ENCODE peak calls at places on chromosomes 6 and 20, in four cellular contexts. X, E, B and N are unnamed samples.

GRCh38 chr6:170106906-170107525 is 183.9 kb downstream of the DLL1 start:
- DNase-seq in B (no peak), X (no peak), E (no peak), N (no peak)

GRCh38 chr6:22756365-22756764 is 187.0 kb downstream of the HDGFL1 start:
- DNase-seq in X (no peak), B (no peak), E (no peak), N (no peak)

GRCh38 chr6:907928-908327 is 215.0 kb upstream of the EXOC2 start:
- DNase-seq in B (no peak), E (no peak), X (no peak), N (no peak)

GRCh38 chr20:44166008-44166407 is 21.0 kb downstream of the JPH2 start:
- DNase-seq in E (no peak), X (no peak), B (no peak), N (no peak)

GRCh38 chr6:121439456-121440250 is 4.2 kb downstream of the GJA1 start:
- DNase-seq in X (no peak), B (no peak), E (no peak), N (no peak)

GRCh38 chr6:122365775-122366403 is 33.6 kb upstream of the HSF2 start:
- DNase-seq in B (no peak), E (no peak), X (no peak), N (no peak)

GRCh38 chr6:75368151-75368779 is 83.7 kb upstream of the TMEM30A start:
- DNase-seq in X (no peak), B (no peak), E (no peak), N (peak)

GRCh38 chr20:19995220-19995863 is 21.8 kb upstream of the NAA20 start:
- DNase-seq in B (no peak), E (no peak), X (no peak), N (no peak)

GRCh38 chr6:111533087-111533784 is 50.2 kb upstream of the REV3L start:
- DNase-seq in E (no peak), B (no peak), X (no peak), N (no peak)

GRCh38 chr6:31898200-31899011 is 908 bp upstream of the EHMT2 start:
- DNase-seq in X (no peak), B (peak), E (no peak), N (no peak)

GRCh38 chr20:47272893-47273590 is 83.5 kb downstream of the ZMYND8 start:
- DNase-seq in E (no peak), B (no peak), X (peak), N (peak)

GRCh38 chr6:1416191-1416764 is 26.9 kb downstream of the FOXF2 start:
- DNase-seq in B (no peak), E (no peak), X (no peak), N (no peak)

GRCh38 chr20:35618372-35619131 is 2.9 kb downstream of the SPAG4 start:
- DNase-seq in B (peak), E (no peak), X (no peak), N (no peak)

GRCh38 chr6:111269401-111269970 is 182.2 kb downstream of the SLC16A10 start:
- DNase-seq in X (no peak), E (no peak), B (no peak), N (no peak)

GRCh38 chr6:53611342-53611741 is 54.2 kb downstream of the KLHL31 start:
- DNase-seq in E (no peak), B (no peak), X (no peak), N (no peak)

GRCh38 chr20:54221383-54221782 is 13.5 kb downstream of the PFDN4 start:
- DNase-seq in E (no peak), B (no peak), X (no peak), N (no peak)

GRCh38 chr20:24819331-24819965 is 129.6 kb upstream of the CST7 start:
- DNase-seq in X (no peak), B (no peak), E (no peak), N (no peak)

GRCh38 chr6:20876016-20876415 is 341.8 kb downstream of the CDKAL1 start:
- DNase-seq in B (no peak), E (peak), X (no peak), N (no peak)

GRCh38 chr6:110357696-110358535 is at the start of gene METTL24:
- DNase-seq in X (peak), E (no peak), B (peak), N (no peak)

GRCh38 chr6:26553739-26554668 is 15.8 kb downstream of the HMGN4 start:
- DNase-seq in E (peak), B (peak), X (peak), N (no peak)

GRCh38 chr6:107264357-107264831 is 149.1 kb upstream of the BEND3 start:
- DNase-seq in X (no peak), B (no peak), E (peak), N (no peak)

GRCh38 chr6:42928748-42929087 is 562 bp upstream of the CNPY3 start:
- DNase-seq in E (no peak), B (no peak), X (no peak), N (no peak)

GRCh38 chr20:47568837-47569410 is 67.2 kb downstream of the NCOA3 start:
- DNase-seq in X (no peak), E (no peak), B (no peak), N (no peak)

GRCh38 chr20:49245921-49246740 is 26.9 kb downstream of the DDX27 start:
- DNase-seq in B (no peak), X (no peak), E (peak), N (no peak)

GRCh38 chr6:109024784-109025183 is 69.9 kb downstream of the SESN1 start:
- DNase-seq in X (peak), B (no peak), E (no peak), N (no peak)

DNA sequence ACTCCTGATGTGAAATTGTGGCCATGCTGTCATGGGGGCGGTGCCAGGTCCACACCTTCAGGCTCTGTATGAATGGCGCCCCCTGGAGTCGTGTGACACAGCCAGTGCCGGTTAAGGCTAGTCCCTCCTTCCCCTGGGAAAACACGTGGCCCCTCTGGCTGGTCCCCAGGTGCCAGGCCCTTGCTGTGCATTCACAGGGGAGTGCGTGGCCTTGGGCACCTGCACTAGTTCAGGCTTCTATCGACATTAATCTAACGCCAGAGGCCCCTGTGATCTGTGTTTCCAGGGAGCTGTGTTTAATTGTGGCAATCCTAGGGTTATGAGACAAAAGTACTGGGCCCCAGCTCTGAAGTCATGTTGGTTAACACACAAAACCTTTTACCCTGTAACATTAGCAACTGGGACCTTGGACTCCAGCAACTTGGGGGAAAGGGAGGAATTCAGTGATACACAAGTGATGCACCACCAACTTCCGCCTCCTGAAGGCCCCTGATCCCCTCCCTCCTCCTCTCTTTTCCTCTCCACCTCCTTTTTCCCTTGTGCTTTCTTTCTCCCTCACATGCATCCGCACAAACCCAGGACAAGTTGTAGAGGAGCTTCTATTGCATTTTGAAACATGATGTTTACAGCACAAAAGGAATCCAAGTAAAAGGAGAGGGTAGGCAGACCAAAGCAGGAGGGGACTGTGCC is 74.0 kb downstream of the SSR1 start:
- DNase-seq in E (peak), X (peak), B (peak), N (no peak)
- TF ChIP-seq CTCF in E (peak), X (peak), B (peak), N (peak)

GRCh38 chr20:38114353-38114791 is 50.7 kb downstream of the TGM2 start:
- DNase-seq in E (no peak), X (no peak), B (no peak), N (no peak)

GRCh38 chr20:38116409-38117165 is 48.5 kb downstream of the TGM2 start:
- DNase-seq in B (no peak), E (no peak), X (no peak), N (no peak)

GRCh38 chr20:38113401-38114325 is 51.4 kb downstream of the TGM2 start:
- DNase-seq in E (no peak), B (no peak), X (no peak), N (no peak)

GRCh38 chr20:38115896-38116295 is 49.2 kb downstream of the TGM2 start:
- DNase-seq in B (no peak), E (no peak), X (no peak), N (no peak)

DNA sequence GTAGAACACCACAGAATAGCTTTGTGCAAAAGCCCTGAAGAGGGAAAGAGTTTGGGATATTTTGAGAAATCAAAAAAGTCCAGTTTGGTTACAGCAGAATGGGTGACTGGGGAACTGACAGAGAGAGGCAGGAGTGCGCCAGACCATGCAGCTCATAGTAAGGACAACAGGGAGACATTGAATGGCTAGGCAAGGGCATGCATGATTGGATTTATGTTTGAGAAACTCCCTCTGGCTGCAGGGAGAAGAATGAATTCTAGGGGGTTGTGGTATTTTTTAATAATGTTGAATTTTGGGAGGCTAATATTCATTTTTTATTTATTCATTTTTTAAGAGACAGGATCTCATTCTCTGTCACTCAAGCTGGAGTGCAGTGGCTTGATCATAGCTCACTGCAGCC is 49.9 kb downstream of the TGM2 start:
- DNase-seq in E (no peak), B (no peak), X (no peak), N (no peak)
- TF ChIP-seq CTCF in E (no peak), B (no peak), X (no peak), N (peak)

GRCh38 chr20:31684153-31685003 is 38.3 kb downstream of the BCL2L1 start:
- DNase-seq in B (no peak), E (no peak), X (no peak), N (no peak)

GRCh38 chr20:31689141-31689540 is 33.5 kb downstream of the BCL2L1 start:
- DNase-seq in B (no peak), E (no peak), X (no peak), N (no peak)

GRCh38 chr20:31685853-31686641 is 36.6 kb downstream of the BCL2L1 start:
- DNase-seq in E (no peak), X (no peak), B (no peak), N (no peak)

GRCh38 chr20:31690124-31690666 is 32.5 kb downstream of the BCL2L1 start:
- DNase-seq in X (no peak), B (no peak), E (no peak), N (no peak)

GRCh38 chr20:31687777-31688176 is 34.9 kb downstream of the BCL2L1 start:
- DNase-seq in X (no peak), B (no peak), E (no peak), N (no peak)
- TF ChIP-seq CTCF in X (no peak), B (no peak), E (no peak), N (no peak)

GRCh38 chr20:57437267-57437666 is 46.1 kb downstream of the RBM38 start:
- DNase-seq in X (no peak), B (no peak), E (no peak), N (no peak)

GRCh38 chr20:57435105-57435497 is 43.9 kb downstream of the RBM38 start:
- DNase-seq in X (no peak), E (no peak), B (no peak), N (no peak)

GRCh38 chr20:57434390-57434700 is 43.1 kb downstream of the RBM38 start:
- DNase-seq in E (no peak), X (no peak), B (no peak), N (no peak)

GRCh38 chr20:57436223-57436545 is 45.0 kb downstream of the RBM38 start:
- DNase-seq in X (no peak), E (no peak), B (no peak), N (no peak)

GRCh38 chr20:57435498-57436222 is 44.5 kb downstream of the RBM38 start:
- DNase-seq in B (peak), X (no peak), E (no peak), N (no peak)
- TF ChIP-seq CTCF in B (no peak), X (no peak), E (no peak), N (no peak)

DNA sequence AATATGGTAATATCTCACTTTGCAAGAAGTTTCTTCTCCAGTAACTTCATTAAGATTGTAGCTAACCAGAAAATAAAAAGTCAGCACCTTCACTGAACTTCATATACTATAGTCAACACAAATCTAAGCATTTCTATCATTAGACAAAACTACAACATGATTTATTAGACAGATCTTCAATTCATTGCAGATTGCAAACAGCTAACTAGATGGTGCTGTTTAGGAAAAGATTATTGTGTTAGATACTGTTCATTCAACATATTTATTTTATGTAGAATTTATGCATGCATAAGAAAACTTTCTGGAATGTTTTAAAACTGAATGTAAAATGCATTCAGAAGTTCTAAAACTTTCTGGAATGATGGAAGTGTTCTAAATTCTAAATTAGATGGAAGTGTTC is 442.1 kb downstream of the HTR1B start:
- DNase-seq in E (no peak), B (no peak), X (no peak), N (no peak)
- TF ChIP-seq CTCF in E (no peak), B (no peak), X (no peak), N (no peak)

GRCh38 chr6:127100510-127101140 is 17.8 kb upstream of the RSPO3 start:
- DNase-seq in X (no peak), E (no peak), B (no peak), N (no peak)
- TF ChIP-seq CTCF in X (peak), E (no peak), B (no peak), N (no peak)

DNA sequence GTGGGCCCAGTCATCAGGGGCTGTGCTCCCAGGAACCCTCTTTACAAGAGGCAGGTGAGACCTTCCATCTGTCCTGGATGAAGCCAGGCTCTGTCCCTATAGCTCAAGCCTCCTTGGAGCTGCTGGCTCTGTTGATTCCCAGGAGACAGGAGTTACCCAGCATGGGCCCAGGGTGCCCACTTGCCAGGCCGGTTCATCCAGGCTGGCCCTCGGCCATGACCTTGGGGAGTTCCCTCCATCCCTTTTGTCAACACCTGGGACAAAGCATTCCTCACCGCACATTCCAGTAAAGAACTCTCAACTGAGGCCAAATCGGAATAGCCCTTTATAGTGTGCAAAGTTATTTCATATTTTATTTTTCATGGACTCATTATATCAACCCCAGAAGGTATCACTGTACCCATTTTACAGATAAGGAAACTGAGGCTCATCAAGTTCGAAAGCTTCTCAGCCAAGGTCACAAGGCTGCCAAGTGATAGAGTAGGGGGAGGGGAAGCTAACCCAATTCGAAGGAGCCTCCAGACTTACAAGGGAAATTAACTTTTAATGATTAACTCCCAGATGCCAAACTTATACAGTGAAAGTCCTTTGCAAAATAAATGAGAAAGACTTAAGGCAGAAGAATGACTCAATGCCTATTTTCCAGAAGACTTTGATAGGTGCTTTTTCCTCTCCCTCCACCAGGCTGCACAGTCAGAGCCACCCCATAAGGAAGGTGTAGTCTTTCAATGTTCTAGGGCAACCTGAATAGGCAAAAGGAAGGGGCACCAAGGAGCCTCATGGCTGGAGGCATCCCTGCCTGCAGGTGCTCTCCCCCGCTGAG is 18.5 kb downstream of the SDC4 start:
- DNase-seq in X (no peak), E (no peak), B (no peak), N (no peak)
- TF ChIP-seq CTCF in X (no peak), E (no peak), B (no peak), N (no peak)

GRCh38 chr6:44025226-44025625 is 102.0 kb downstream of the MRPL14 start:
- DNase-seq in X (no peak), B (no peak), E (no peak), N (no peak)

GRCh38 chr6:44030812-44031454 is 96.3 kb downstream of the MRPL14 start:
- DNase-seq in E (no peak), X (no peak), B (no peak), N (no peak)

GRCh38 chr6:44029489-44030185 is 97.6 kb downstream of the MRPL14 start:
- DNase-seq in X (no peak), B (peak), E (no peak), N (no peak)

GRCh38 chr6:44024597-44025219 is 102.5 kb downstream of the MRPL14 start:
- DNase-seq in X (no peak), E (no peak), B (no peak), N (no peak)

GRCh38 chr6:44028767-44029166 is 98.5 kb downstream of the MRPL14 start:
- DNase-seq in B (no peak), X (no peak), E (no peak), N (no peak)
- TF ChIP-seq CTCF in B (no peak), X (peak), E (peak), N (no peak)

GRCh38 chr6:132007474-132008190 is 56.5 kb upstream of the CCN2 start:
- DNase-seq in E (no peak), B (no peak), X (no peak), N (no peak)
- TF ChIP-seq CTCF in E (no peak), B (no peak), X (no peak), N (no peak)